ENCODE peak calls at places on chromosomes 12 and 14, in seven cellular contexts. N is HEK293T; Q is effector CD4-positive, alpha-beta T cell; Z is GOT3; T is sciatic nerve; G is fibroblast of villous mesenchyme; D is fibroblast of mammary gland. U is an unnamed sample.

GRCh38 chr12:45729233-45730115 is at the start of gene ARID2:
- DNase-seq in Z (no peak), N (peak; percentile 21), T (peak; percentile 85), D (peak; percentile 59), G (peak; percentile 75), Q (peak; percentile 55), U (peak; percentile 70)

GRCh38 chr12:116474899-116475298 is 84.3 kb upstream of the MAP1LC3B2 start:
- DNase-seq in T (no peak), G (no peak), N (no peak), D (no peak), Q (no peak), Z (no peak), U (no peak)

GRCh38 chr14:29521526-29522137 is 406.0 kb downstream of the PRKD1 start:
- DNase-seq in D (peak; percentile 40), G (peak; percentile 9), Q (no peak), N (peak; percentile 21), T (no peak), Z (no peak), U (peak; percentile 36)

GRCh38 chr12:13347241-13348043 is 150.9 kb downstream of the EMP1 start:
- DNase-seq in D (peak; percentile 99), Z (no peak), T (no peak), G (peak; percentile 67), Q (no peak), N (no peak), U (peak; percentile 36)

GRCh38 chr14:97408937-97409860 is 612.0 kb downstream of the VRK1 start:
- DNase-seq in T (no peak), Z (no peak), D (no peak), G (no peak), N (no peak), Q (no peak), U (no peak)

GRCh38 chr12:19869413-19869812 is 430.1 kb downstream of the AEBP2 start:
- DNase-seq in Q (no peak), N (no peak), D (peak; percentile 43), T (no peak), Z (no peak), G (no peak), U (no peak)

GRCh38 chr14:46820291-46820690 is 168.7 kb upstream of the RPL10L start:
- DNase-seq in Q (no peak), N (no peak), G (no peak), T (peak; percentile 40), D (no peak), Z (no peak), U (no peak)

GRCh38 chr14:51554339-51554920 is 97.3 kb upstream of the FRMD6 start:
- DNase-seq in Z (no peak), G (peak; percentile 53), Q (no peak), N (no peak), D (peak; percentile 84), T (no peak), U (peak; percentile 81)

GRCh38 chr12:111766608-111767361 is at the start of gene ALDH2:
- DNase-seq in Q (peak; percentile 5), D (no peak), N (peak; percentile 81), T (peak; percentile 83), Z (no peak), G (peak; percentile 80), U (peak; percentile 53)

GRCh38 chr14:60736494-60736893 is 1.9 kb downstream of the MNAT1 start:
- DNase-seq in Q (no peak), Z (no peak), G (peak; percentile 50), N (no peak), D (peak; percentile 78), T (no peak), U (peak; percentile 75)

GRCh38 chr14:38098074-38098846 is 109.4 kb upstream of the SSTR1 start:
- DNase-seq in Z (no peak), Q (no peak), N (no peak), G (peak; percentile 78), D (peak; percentile 71), T (no peak), U (peak; percentile 50)

GRCh38 chr14:77040995-77041744 is 12.7 kb upstream of the IRF2BPL start:
- DNase-seq in Q (peak; percentile 35), T (no peak), G (no peak), D (no peak), N (no peak), Z (no peak), U (no peak)

GRCh38 chr14:68694516-68695235 is 98.2 kb downstream of the ZFP36L1 start:
- DNase-seq in G (peak; percentile 75), T (peak; percentile 56), Z (no peak), D (peak; percentile 89), N (no peak), Q (no peak), U (peak; percentile 85)

GRCh38 chr12:130342842-130343241 is 5.2 kb downstream of the PIWIL1 start:
- DNase-seq in Q (no peak), D (no peak), Z (no peak), G (no peak), T (no peak), N (no peak), U (no peak)

GRCh38 chr12:56115329-56115728 is 1.1 kb upstream of the RPL41 start:
- DNase-seq in Q (no peak), N (no peak), D (peak; percentile 58), G (peak; percentile 43), T (no peak), Z (no peak), U (peak; percentile 45)

GRCh38 chr12:75656210-75656609 is 144.8 kb upstream of the KRR1 start:
- DNase-seq in N (no peak), Q (no peak), D (no peak), Z (no peak), T (no peak), G (no peak), U (no peak)

GRCh38 chr12:92147491-92147890 is 1.8 kb upstream of the BTG1 start:
- DNase-seq in N (no peak), T (no peak), Z (no peak), G (no peak), Q (no peak), D (no peak), U (no peak)

GRCh38 chr14:61543946-61544345 is 151.4 kb upstream of the HIF1A start:
- DNase-seq in D (no peak), G (no peak), Q (no peak), Z (no peak), N (no peak), T (no peak), U (no peak)

GRCh38 chr12:128685903-128686475 is 137.8 kb downstream of the SLC15A4 start:
- DNase-seq in T (no peak), Z (no peak), Q (no peak), G (no peak), D (no peak), N (no peak), U (no peak)

GRCh38 chr14:65334765-65335411 is 77.6 kb upstream of the FUT8 start:
- DNase-seq in D (no peak), Q (no peak), Z (no peak), G (peak; percentile 77), N (no peak), T (no peak), U (no peak)